ENCODE peak calls at places on chromosomes 7 and 10, in seven cellular contexts. J is heart right ventricle, C is choroid plexus epithelial cell, L is mammary epithelial cell, P is cardiac fibroblast, B is heart left ventricle, T is ascending aorta. X is an unnamed sample.

GRCh38 chr10:32955299-32955772 is 2.7 kb downstream of the ITGB1 start:
- DNase-seq in T (no peak), P (no peak), C (no peak), B (no peak), L (no peak), J (no peak), X (peak)

GRCh38 chr7:2157473-2158279 is 75.1 kb downstream of the MAD1L1 start:
- DNase-seq in P (peak), C (peak), L (no peak), T (peak), J (peak), B (peak), X (peak)

GRCh38 chr10:21724695-21725371 is 190.8 kb downstream of the MLLT10 start:
- DNase-seq in T (peak), B (peak), J (peak), P (peak), C (peak), L (peak), X (peak)

GRCh38 chr7:115851291-115851690 is 179.3 kb downstream of the TFEC start:
- DNase-seq in J (no peak), L (peak), T (no peak), C (peak), P (peak), B (no peak), X (peak)

GRCh38 chr10:101840102-101840684 is 3.4 kb downstream of the KCNIP2 start:
- DNase-seq in B (no peak), C (no peak), L (peak), P (peak), J (no peak), T (no peak), X (no peak)

GRCh38 chr7:1156782-1157535 is 3.0 kb downstream of the ZFAND2A start:
- DNase-seq in C (peak), B (no peak), J (no peak), L (no peak), P (no peak), T (no peak), X (peak)

GRCh38 chr7:14888904-14889482 is 13.6 kb downstream of the DGKB start:
- DNase-seq in L (no peak), C (peak), T (no peak), J (no peak), P (no peak), B (no peak), X (no peak)

GRCh38 chr10:8539056-8539455 is 484.6 kb downstream of the GATA3 start:
- DNase-seq in L (peak), B (no peak), C (no peak), P (no peak), J (no peak), T (no peak), X (no peak)

GRCh38 chr7:7639847-7640220 is 718 bp upstream of the UMAD1 start:
- DNase-seq in L (no peak), P (peak), C (peak), J (no peak), T (peak), B (peak), X (no peak)

GRCh38 chr10:62805139-62806092 is 896 bp downstream of the ADO start:
- DNase-seq in L (peak), C (peak), B (peak), P (peak), T (no peak), J (peak), X (no peak)

GRCh38 chr10:124625831-124626238 is 118.3 kb downstream of the FAM53B start:
- DNase-seq in J (peak), P (no peak), L (no peak), T (no peak), B (peak), C (peak), X (no peak)

GRCh38 chr10:28698075-28698474 is 20.8 kb downstream of the BAMBI start:
- DNase-seq in P (no peak), J (no peak), T (no peak), L (no peak), C (no peak), B (no peak), X (no peak)

GRCh38 chr7:46855851-46856250 is 726.1 kb downstream of the TNS3 start:
- DNase-seq in T (no peak), C (no peak), J (no peak), L (no peak), P (no peak), B (peak), X (no peak)

GRCh38 chr10:71916827-71917226 is 47.4 kb upstream of the CHST3 start:
- DNase-seq in J (no peak), T (no peak), B (no peak), P (no peak), L (no peak), C (no peak), X (no peak)

GRCh38 chr10:72322280-72323058 is 32.2 kb downstream of the DNAJB12 start:
- DNase-seq in B (no peak), C (no peak), T (no peak), J (no peak), L (peak), P (no peak), X (no peak)

GRCh38 chr10:72310636-72311035 is 36.9 kb downstream of the DDIT4 start:
- DNase-seq in L (peak), J (no peak), P (no peak), C (peak), B (peak), T (no peak), X (no peak)

GRCh38 chr10:103204353-103205255 is 11.5 kb upstream of the NT5C2 start:
- DNase-seq in T (no peak), C (peak), B (no peak), J (no peak), L (no peak), P (no peak), X (no peak)

GRCh38 chr10:78479467-78479866 is 445.8 kb downstream of the RPS24 start:
- DNase-seq in B (no peak), C (no peak), P (no peak), L (no peak), T (no peak), J (no peak), X (no peak)

GRCh38 chr10:59872892-59873463 is 33.4 kb downstream of the CCDC6 start:
- DNase-seq in P (peak), B (peak), J (peak), C (peak), T (peak), L (peak), X (peak)

GRCh38 chr7:17320102-17320497 is 21.6 kb downstream of the AHR start:
- DNase-seq in J (no peak), B (no peak), L (no peak), P (no peak), T (no peak), C (no peak), X (no peak)

GRCh38 chr10:6737080-6737641 is 157.1 kb upstream of the PRKCQ start:
- DNase-seq in L (peak), C (peak), B (peak), T (peak), P (peak), J (peak), X (no peak)

GRCh38 chr7:42389697-42390096 is 152.7 kb upstream of the GLI3 start:
- DNase-seq in T (no peak), B (no peak), C (no peak), J (no peak), L (peak), P (no peak), X (no peak)

GRCh38 chr10:43623351-43623750 is 17.1 kb downstream of the ZNF485 start:
- DNase-seq in T (no peak), B (no peak), P (peak), L (no peak), J (no peak), C (peak), X (no peak)

GRCh38 chr7:154907651-154908620 is 95.0 kb downstream of the PAXIP1 start:
- DNase-seq in L (no peak), B (no peak), C (no peak), T (no peak), J (no peak), P (no peak), X (no peak)

GRCh38 chr7:75624134-75624832 is 114.5 kb downstream of the HIP1 start:
- DNase-seq in L (no peak), T (peak), P (peak), J (peak), C (peak), B (peak), X (no peak)

GRCh38 chr7:18053177-18053928 is 25.7 kb upstream of the PRPS1L1 start:
- DNase-seq in T (no peak), J (no peak), C (no peak), L (peak), P (no peak), B (no peak), X (no peak)

GRCh38 chr7:4037877-4038276 is 644.2 kb upstream of the FOXK1 start:
- DNase-seq in B (no peak), J (no peak), L (no peak), P (no peak), T (no peak), C (no peak), X (no peak)

GRCh38 chr7:76513817-76514799 is 3.8 kb downstream of the UPK3B start:
- DNase-seq in B (no peak), T (no peak), C (no peak), P (no peak), J (no peak), L (peak), X (no peak)

GRCh38 chr7:98341106-98341505 is 59.6 kb downstream of the BRI3 start:
- DNase-seq in P (no peak), C (peak), J (no peak), B (no peak), L (no peak), T (no peak), X (no peak)

GRCh38 chr10:6671976-6672375 is 91.9 kb upstream of the PRKCQ start:
- DNase-seq in T (no peak), C (no peak), P (peak), J (peak), B (no peak), L (no peak), X (no peak)

GRCh38 chr7:105827106-105827870 is 49.1 kb downstream of the ATXN7L1 start:
- DNase-seq in T (peak), C (no peak), B (no peak), P (no peak), J (no peak), L (no peak), X (peak)

DNA sequence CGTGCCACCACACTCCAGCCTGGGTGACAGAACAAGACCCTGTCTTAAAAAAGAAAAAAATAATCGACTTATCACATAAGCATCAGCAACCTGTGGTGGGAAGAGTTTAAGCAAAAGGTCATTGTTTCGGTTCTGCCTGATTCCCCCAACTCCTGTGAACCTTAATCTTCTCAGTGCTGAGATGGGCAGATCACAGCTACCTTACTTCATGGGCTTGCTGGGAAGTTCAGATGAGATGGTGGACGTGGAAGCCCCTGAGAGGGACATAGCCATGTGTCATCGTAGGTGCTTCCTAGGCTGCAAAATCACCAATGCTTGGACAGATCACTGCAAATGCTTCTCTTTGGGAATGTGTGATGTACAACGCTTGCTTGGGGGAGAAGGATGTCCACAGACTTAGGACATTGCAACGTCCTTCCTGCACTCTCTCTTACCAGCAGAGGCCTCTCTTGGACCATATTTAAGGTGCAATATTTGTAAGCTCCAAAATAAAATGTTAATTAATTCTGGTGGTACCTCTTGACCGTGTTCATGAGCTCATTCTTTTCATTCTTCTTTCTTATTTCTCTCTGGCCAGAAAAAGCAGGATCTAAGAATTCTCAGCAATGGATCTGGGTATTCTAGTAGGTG is 8.6 kb downstream of the GJD4 start:
- DNase-seq in T (no peak), J (no peak), B (no peak), L (no peak), C (peak), P (peak), X (no peak)
- TF ChIP-seq CTCF in T (peak), J (no peak), B (peak), L (peak), C (peak), P (peak), X (peak)

GRCh38 chr10:35058134-35058533 is 32.0 kb downstream of the CUL2 start:
- DNase-seq in L (peak), T (no peak), P (peak), B (no peak), J (no peak), C (peak), X (no peak)
- H3K4me3 ChIP-seq in L (no peak), T (no peak), P (no peak), B (no peak), J (no peak), C (no peak), X (no peak)

DNA sequence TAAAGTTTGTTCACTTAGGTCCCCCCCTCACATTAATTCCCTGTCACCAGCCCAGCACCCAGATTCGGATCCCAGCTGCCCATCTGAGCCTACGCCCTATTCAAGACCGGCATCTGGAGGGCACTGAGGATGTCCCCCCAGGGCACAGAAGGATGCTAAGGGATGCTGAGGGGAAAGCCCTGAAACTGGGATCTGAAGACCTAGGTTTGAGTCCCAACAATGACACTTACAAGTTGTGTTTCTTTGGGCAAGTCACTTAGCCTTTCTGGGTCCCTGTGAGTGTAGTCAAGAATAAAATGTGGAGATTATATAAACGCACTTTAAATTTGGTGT is 3.8 kb upstream of the MARVELD1 start:
- DNase-seq in J (no peak), L (no peak), B (no peak), T (no peak), P (no peak), C (no peak), X (no peak)
- TF ChIP-seq CTCF in J (no peak), L (no peak), B (no peak), T (no peak), P (no peak), C (no peak), X (no peak)

GRCh38 chr7:35030848-35031247 is 6.4 kb downstream of the DPY19L1 start:
- DNase-seq in J (no peak), B (no peak), P (no peak), C (no peak), T (no peak), L (no peak), X (no peak)
- H3K4me3 ChIP-seq in J (no peak), B (no peak), P (no peak), C (no peak), T (no peak), L (no peak), X (no peak)

DNA sequence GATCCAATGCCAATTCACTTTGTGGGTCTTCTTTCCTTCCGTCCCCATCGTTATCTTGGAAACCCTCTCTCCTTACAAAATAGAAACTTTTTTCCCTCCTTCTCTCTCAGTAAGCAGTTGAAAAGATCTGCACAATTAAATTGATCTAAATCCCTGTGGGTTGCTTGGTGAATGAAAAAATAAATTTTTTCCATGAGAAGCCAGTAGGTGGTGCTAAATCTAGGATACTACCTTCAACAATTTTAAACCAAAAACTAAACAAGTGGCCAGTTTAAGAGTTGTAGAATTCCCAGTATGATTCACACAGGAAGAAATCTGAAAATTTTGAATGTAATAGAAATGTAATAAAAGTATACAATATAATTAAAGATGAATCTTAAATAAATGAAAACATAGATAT is 990.3 kb upstream of the ZNF722 start:
- DNase-seq in P (no peak), C (no peak), L (no peak), T (no peak), B (no peak), J (no peak), X (no peak)
- TF ChIP-seq CTCF in P (no peak), C (no peak), L (no peak), T (no peak), B (peak), J (no peak), X (no peak)

GRCh38 chr7:48111596-48111995 is 22.5 kb downstream of the UPP1 start:
- DNase-seq in P (no peak), J (no peak), C (no peak), T (no peak), B (no peak), L (no peak), X (no peak)

GRCh38 chr7:48112431-48113165 is 23.5 kb downstream of the UPP1 start:
- DNase-seq in B (no peak), L (no peak), P (no peak), T (no peak), J (no peak), C (peak), X (no peak)

GRCh38 chr7:48114589-48114988 is 25.5 kb downstream of the UPP1 start:
- DNase-seq in C (no peak), L (no peak), B (no peak), T (no peak), P (no peak), J (no peak), X (no peak)

GRCh38 chr7:48114115-48114514 is 25.1 kb downstream of the UPP1 start:
- DNase-seq in B (no peak), P (no peak), L (peak), T (no peak), J (no peak), C (no peak), X (no peak)

DNA sequence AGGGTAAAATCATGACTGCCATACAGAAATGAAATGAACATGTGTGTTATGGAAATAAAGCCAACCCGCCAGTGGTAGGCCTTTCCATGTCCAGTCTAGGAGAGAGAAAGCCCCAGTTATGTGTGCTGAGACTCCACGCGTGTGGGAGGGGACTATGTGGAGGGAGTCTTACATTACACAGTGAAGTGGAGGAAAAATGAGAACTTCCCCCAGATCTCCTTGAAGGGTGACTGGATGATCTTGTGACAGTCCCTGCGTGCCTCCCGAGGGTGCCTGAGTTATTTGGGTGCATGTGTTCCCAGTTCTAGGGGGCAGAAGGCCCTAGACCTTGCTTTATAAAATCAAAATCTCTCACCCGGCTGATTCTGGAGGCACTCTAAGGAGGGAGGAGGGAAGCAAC is 24.2 kb downstream of the UPP1 start:
- DNase-seq in C (no peak), B (no peak), P (no peak), L (no peak), J (no peak), T (no peak), X (no peak)
- H3K4me3 ChIP-seq in C (no peak), B (no peak), P (no peak), L (no peak), J (no peak), T (no peak), X (no peak)

GRCh38 chr10:127968027-127968441 is 61.1 kb downstream of the PTPRE start:
- DNase-seq in L (no peak), P (no peak), J (no peak), T (peak), B (no peak), C (no peak), X (peak)

GRCh38 chr10:127966875-127967274 is 60.0 kb downstream of the PTPRE start:
- DNase-seq in P (no peak), C (no peak), J (no peak), L (no peak), B (no peak), T (no peak), X (no peak)

GRCh38 chr10:127962205-127962604 is 55.3 kb downstream of the PTPRE start:
- DNase-seq in C (no peak), T (no peak), P (no peak), L (no peak), J (no peak), B (no peak), X (no peak)

GRCh38 chr10:127964644-127965043 is 57.7 kb downstream of the PTPRE start:
- DNase-seq in J (no peak), B (no peak), C (no peak), L (no peak), T (no peak), P (no peak), X (no peak)

GRCh38 chr10:127963136-127963535 is 56.2 kb downstream of the PTPRE start:
- DNase-seq in B (no peak), C (no peak), P (no peak), J (no peak), L (no peak), T (no peak), X (no peak)
- TF ChIP-seq CTCF in B (no peak), C (no peak), P (no peak), J (no peak), L (no peak), T (no peak), X (no peak)

GRCh38 chr7:83648464-83649241 is at the start of gene SEMA3E:
- DNase-seq in L (peak), J (no peak), T (peak), C (peak), B (no peak), P (peak), X (peak)
- H3K4me3 ChIP-seq in L (peak), J (no peak), T (peak), C (peak), B (no peak), P (peak), X (peak)